ENCODE peak calls at places on chromosomes 6 and 20, in six cellular contexts. O, M, I, B, R and W are unnamed samples.

GRCh38 chr6:108888052-108888451 is 39.8 kb downstream of the ARMC2 start:
- DNase-seq in O (no peak), M (no peak), I (no peak), B (no peak), R (no peak), W (no peak)

GRCh38 chr6:156617376-156617775 is 159.8 kb upstream of the ARID1B start:
- DNase-seq in O (peak; percentile 18), M (peak; percentile 81), I (no peak), B (peak; percentile 39), R (no peak), W (no peak)

GRCh38 chr6:9161731-9162130 is 726.4 kb upstream of the SLC35B3 start:
- DNase-seq in O (no peak), M (no peak), I (no peak), B (no peak), R (no peak), W (no peak)

GRCh38 chr6:155486795-155487294 is 31.2 kb upstream of the NOX3 start:
- DNase-seq in O (no peak), M (no peak), I (no peak), B (no peak), R (no peak), W (no peak)

GRCh38 chr6:20757761-20758160 is 223.5 kb downstream of the CDKAL1 start:
- DNase-seq in O (peak; percentile 25), M (no peak), I (no peak), B (peak; percentile 59), R (peak; percentile 73), W (no peak)

GRCh38 chr6:144405173-144405572 is 120.0 kb downstream of the UTRN start:
- DNase-seq in O (peak; percentile 36), M (peak; percentile 87), I (no peak), B (peak; percentile 81), R (peak; percentile 36), W (no peak)

GRCh38 chr6:131226465-131226864 is 91.2 kb downstream of the AKAP7 start:
- DNase-seq in O (no peak), M (no peak), I (no peak), B (no peak), R (no peak), W (no peak)

GRCh38 chr6:158742988-158743651 is 76.0 kb downstream of the EZR start:
- DNase-seq in O (no peak), M (no peak), I (no peak), B (no peak), R (no peak), W (no peak)

GRCh38 chr6:166342293-166343156 is at the start of gene SFT2D1:
- DNase-seq in O (peak; percentile 76), M (peak; percentile 91), I (peak; percentile 73), B (peak; percentile 73), R (peak; percentile 83), W (peak; percentile 92)

GRCh38 chr6:1082040-1082935 is 229.6 kb upstream of the FOXQ1 start:
- DNase-seq in O (peak; percentile 84), M (peak; percentile 65), I (no peak), B (no peak), R (no peak), W (no peak)

GRCh38 chr6:14857501-14857900 is 388.4 kb upstream of the JARID2 start:
- DNase-seq in O (no peak), M (no peak), I (peak; percentile 70), B (no peak), R (no peak), W (peak; percentile 89)

GRCh38 chr20:54139188-54139587 is 34.6 kb downstream of the CYP24A1 start:
- DNase-seq in O (no peak), M (no peak), I (no peak), B (peak; percentile 37), R (no peak), W (no peak)

GRCh38 chr6:25346064-25346463 is 66.9 kb downstream of the CARMIL1 start:
- DNase-seq in O (no peak), M (no peak), I (no peak), B (no peak), R (no peak), W (no peak)

GRCh38 chr20:59628171-59628570 is 23.8 kb downstream of the PHACTR3 start:
- DNase-seq in O (no peak), M (no peak), I (no peak), B (no peak), R (no peak), W (no peak)

GRCh38 chr20:31818376-31818908 is 714 bp upstream of the MYLK2 start:
- DNase-seq in O (no peak), M (no peak), I (no peak), B (no peak), R (no peak), W (no peak)

GRCh38 chr20:48359692-48360337 is 468.0 kb downstream of the PREX1 start:
- DNase-seq in O (no peak), M (no peak), I (no peak), B (no peak), R (no peak), W (no peak)

GRCh38 chr6:79868098-79868722 is 79.1 kb downstream of the ELOVL4 start:
- DNase-seq in O (peak; percentile 65), M (peak; percentile 81), I (no peak), B (peak; percentile 82), R (peak; percentile 77), W (no peak)

GRCh38 chr20:1943267-1944002 is 48.2 kb downstream of the SIRPA start:
- DNase-seq in O (peak; percentile 76), M (no peak), I (no peak), B (peak; percentile 65), R (no peak), W (peak; percentile 96)

DNA sequence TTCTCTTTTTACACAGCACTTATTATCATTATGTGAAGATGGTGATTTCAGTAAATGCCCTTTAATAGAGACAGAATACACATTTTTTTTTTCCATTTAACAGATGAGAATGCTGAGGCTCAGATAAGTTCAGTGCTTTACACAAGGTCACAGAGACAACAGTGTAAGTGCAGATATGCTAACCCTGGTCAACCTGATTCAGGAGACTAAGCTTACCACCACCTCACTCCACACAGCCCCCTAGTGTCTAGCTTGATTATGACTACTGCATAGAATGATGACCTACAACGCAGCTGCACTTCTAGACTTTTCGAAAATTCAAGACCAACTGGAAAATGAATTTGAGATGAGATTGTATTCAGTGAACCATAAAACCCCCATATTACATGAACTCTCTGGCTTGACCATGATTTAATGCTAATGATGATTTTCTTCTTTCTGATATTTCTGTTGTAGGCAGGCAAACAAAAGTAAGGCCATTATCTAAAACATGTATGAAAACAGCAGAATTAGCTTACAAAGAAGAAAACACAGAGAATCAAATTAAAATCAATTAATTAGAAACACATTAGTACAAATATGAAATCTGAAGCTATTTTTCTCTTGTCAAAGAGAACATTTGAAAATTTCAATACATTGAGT is 212.1 kb upstream of the PHACTR1 start:
- DNase-seq in O (no peak), M (no peak), I (no peak), B (peak; percentile 47), R (no peak), W (no peak)
- TF ChIP-seq CTCF in O (peak; percentile 54), M (peak; percentile 41), I (no peak), B (peak; percentile 69), R (peak; percentile 46), W (peak; percentile 66)

GRCh38 chr20:52191436-52192295 is at the start of gene ZFP64:
- DNase-seq in O (peak; percentile 78), M (peak; percentile 80), I (peak; percentile 65), B (peak; percentile 79), R (peak; percentile 83), W (peak; percentile 51)
- TF ChIP-seq CTCF in O (peak; percentile 58), M (peak; percentile 65), I (peak; percentile 57), B (peak; percentile 57), R (peak; percentile 73), W (peak; percentile 56)

GRCh38 chr20:25067102-25067987 is 9.4 kb upstream of the ACSS1 start:
- DNase-seq in O (no peak), M (no peak), I (no peak), B (no peak), R (no peak), W (no peak)
- TF ChIP-seq CTCF in O (no peak), M (no peak), I (no peak), B (no peak), R (no peak), W (no peak)

GRCh38 chr20:51425347-51426106 is 117.0 kb downstream of the NFATC2 start:
- DNase-seq in O (no peak), M (no peak), I (no peak), B (no peak), R (no peak), W (no peak)

GRCh38 chr20:51427625-51428291 is 114.8 kb downstream of the NFATC2 start:
- DNase-seq in O (no peak), M (no peak), I (no peak), B (no peak), R (no peak), W (no peak)

GRCh38 chr20:51428451-51429143 is 113.9 kb downstream of the NFATC2 start:
- DNase-seq in O (peak; percentile 52), M (peak; percentile 76), I (no peak), B (peak; percentile 37), R (peak; percentile 28), W (no peak)

GRCh38 chr20:51429144-51429482 is 113.4 kb downstream of the NFATC2 start:
- DNase-seq in O (no peak), M (no peak), I (no peak), B (no peak), R (no peak), W (no peak)

GRCh38 chr20:51426879-51427624 is 115.5 kb downstream of the NFATC2 start:
- DNase-seq in O (no peak), M (no peak), I (no peak), B (no peak), R (no peak), W (no peak)
- TF ChIP-seq CTCF in O (no peak), M (no peak), I (no peak), B (no peak), R (no peak), W (no peak)

GRCh38 chr20:33654680-33655161 is 7.4 kb upstream of the C20orf144 start:
- DNase-seq in O (no peak), M (no peak), I (no peak), B (no peak), R (no peak), W (peak; percentile 36)

GRCh38 chr20:33655164-33655563 is 7.0 kb upstream of the C20orf144 start:
- DNase-seq in O (no peak), M (no peak), I (no peak), B (no peak), R (no peak), W (peak; percentile 21)

GRCh38 chr20:33651562-33652048 is 10.5 kb upstream of the C20orf144 start:
- DNase-seq in O (no peak), M (peak; percentile 27), I (no peak), B (no peak), R (no peak), W (no peak)

GRCh38 chr20:33653900-33654596 is 8.1 kb upstream of the C20orf144 start:
- DNase-seq in O (no peak), M (no peak), I (no peak), B (no peak), R (no peak), W (peak; percentile 14)

DNA sequence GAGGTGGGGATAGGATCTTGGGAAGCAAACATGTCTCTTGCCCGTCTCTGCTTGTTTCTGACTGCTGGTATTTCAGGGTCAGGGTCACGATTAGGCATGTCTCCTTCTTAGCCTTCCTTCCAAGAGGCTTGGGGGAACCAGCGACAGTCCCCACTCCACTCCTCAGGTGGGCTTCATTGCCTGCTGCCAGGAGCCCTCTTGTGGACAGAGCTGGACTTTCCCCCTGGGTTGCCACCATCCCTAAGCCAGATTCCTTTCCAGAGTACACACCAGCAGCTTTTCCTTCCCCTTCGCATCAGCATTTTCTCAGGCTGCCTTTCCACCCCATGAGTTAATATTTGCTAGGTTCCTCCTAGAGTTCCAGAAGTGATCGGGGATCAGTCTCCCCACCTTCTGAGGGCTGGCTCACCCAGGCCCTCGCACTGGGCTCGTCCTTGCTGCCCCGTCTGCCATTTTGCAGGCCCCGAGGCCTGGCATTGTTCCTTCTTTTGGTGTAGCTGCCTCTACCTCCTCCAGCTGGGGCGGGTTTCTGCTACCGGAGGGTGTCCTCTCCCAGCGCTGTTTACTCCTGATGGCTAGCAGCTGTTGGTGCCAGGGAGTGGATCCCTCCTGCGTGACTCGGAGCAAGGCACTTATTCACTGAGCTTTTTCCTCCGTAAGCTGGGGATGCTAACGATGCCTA is 8.8 kb upstream of the C20orf144 start:
- DNase-seq in O (peak; percentile 65), M (peak; percentile 78), I (peak; percentile 31), B (peak; percentile 75), R (peak; percentile 61), W (peak; percentile 49)
- TF ChIP-seq CTCF in O (peak; percentile 94), M (peak; percentile 92), I (peak; percentile 56), B (peak; percentile 95), R (peak; percentile 94), W (peak; percentile 69)